ENCODE peak calls at places on chromosome 15, in four cellular contexts. J, K, R and E are unnamed samples.

GRCh38 chr15:52100807-52101206 is 11.8 kb downstream of the BCL2L10 start:
- DNase-seq in J (peak; percentile 86), K (peak; percentile 97), R (peak; percentile 89), E (peak; percentile 89)

GRCh38 chr15:83653639-83654378 is at the start of gene ADAMTSL3:
- DNase-seq in K (no peak), J (peak; percentile 12), R (peak; percentile 58), E (peak; percentile 39)

GRCh38 chr15:43187544-43188155 is 2.4 kb downstream of the CCNDBP1 start:
- DNase-seq in J (peak; percentile 36), R (no peak), K (peak; percentile 56), E (peak; percentile 77)

GRCh38 chr15:38696120-38696727 is 131.6 kb upstream of the RASGRP1 start:
- DNase-seq in R (no peak), J (peak; percentile 64), K (peak; percentile 47), E (no peak)

GRCh38 chr15:29139540-29140459 is 129.8 kb downstream of the NSMCE3 start:
- DNase-seq in R (no peak), J (no peak), K (peak; percentile 20), E (peak; percentile 17)

GRCh38 chr15:78216276-78217229 is 17.8 kb downstream of the ACSBG1 start:
- DNase-seq in K (no peak), R (peak; percentile 79), J (no peak), E (peak; percentile 33)

GRCh38 chr15:59168536-59168935 is 38.1 kb upstream of the LDHAL6B start:
- DNase-seq in J (peak; percentile 69), R (no peak), K (peak; percentile 78), E (peak; percentile 40)

GRCh38 chr15:101694261-101694660 is 30.0 kb downstream of the TARS3 start:
- DNase-seq in R (no peak), J (no peak), K (no peak), E (no peak)

GRCh38 chr15:38721549-38721948 is 156.9 kb upstream of the RASGRP1 start:
- DNase-seq in K (no peak), J (peak; percentile 57), R (no peak), E (peak; percentile 41)

GRCh38 chr15:23734856-23735255 is 47.8 kb upstream of the NDN start:
- DNase-seq in J (no peak), R (no peak), K (no peak), E (no peak)

GRCh38 chr15:38883987-38884386 is 319.4 kb upstream of the RASGRP1 start:
- DNase-seq in R (no peak), K (peak; percentile 61), J (peak; percentile 62), E (peak; percentile 63)

GRCh38 chr15:41022487-41023090 is 69.3 kb downstream of the CHAC1 start:
- DNase-seq in R (no peak), J (peak; percentile 23), K (peak; percentile 43), E (peak; percentile 76)

GRCh38 chr15:62832231-62832630 is 210.3 kb upstream of the TPM1 start:
- DNase-seq in R (no peak), J (no peak), K (no peak), E (no peak)

GRCh38 chr15:91142097-91142744 is 42.2 kb downstream of the SV2B start:
- DNase-seq in J (no peak), R (no peak), K (no peak), E (peak; percentile 2)

GRCh38 chr15:36323607-36324006 is 255.8 kb upstream of the CDIN1 start:
- DNase-seq in J (peak; percentile 72), R (no peak), K (no peak), E (no peak)

GRCh38 chr15:70474682-70475438 is 288.5 kb downstream of the UACA start:
- DNase-seq in R (peak; percentile 74), J (peak; percentile 100), K (peak; percentile 88), E (peak; percentile 100)

GRCh38 chr15:72604794-72605193 is 49.7 kb upstream of the GOLGA6B start:
- DNase-seq in K (no peak), J (no peak), R (no peak), E (no peak)

GRCh38 chr15:80456517-80457497 is 52.6 kb downstream of the ARNT2 start:
- DNase-seq in K (no peak), R (no peak), J (peak; percentile 22), E (peak; percentile 44)

GRCh38 chr15:71121442-71121841 is 6.2 kb downstream of the THSD4 start:
- DNase-seq in K (no peak), J (no peak), R (no peak), E (no peak)

GRCh38 chr15:59369597-59369996 is 3.1 kb downstream of the MYO1E start:
- DNase-seq in R (no peak), J (no peak), K (no peak), E (no peak)

DNA sequence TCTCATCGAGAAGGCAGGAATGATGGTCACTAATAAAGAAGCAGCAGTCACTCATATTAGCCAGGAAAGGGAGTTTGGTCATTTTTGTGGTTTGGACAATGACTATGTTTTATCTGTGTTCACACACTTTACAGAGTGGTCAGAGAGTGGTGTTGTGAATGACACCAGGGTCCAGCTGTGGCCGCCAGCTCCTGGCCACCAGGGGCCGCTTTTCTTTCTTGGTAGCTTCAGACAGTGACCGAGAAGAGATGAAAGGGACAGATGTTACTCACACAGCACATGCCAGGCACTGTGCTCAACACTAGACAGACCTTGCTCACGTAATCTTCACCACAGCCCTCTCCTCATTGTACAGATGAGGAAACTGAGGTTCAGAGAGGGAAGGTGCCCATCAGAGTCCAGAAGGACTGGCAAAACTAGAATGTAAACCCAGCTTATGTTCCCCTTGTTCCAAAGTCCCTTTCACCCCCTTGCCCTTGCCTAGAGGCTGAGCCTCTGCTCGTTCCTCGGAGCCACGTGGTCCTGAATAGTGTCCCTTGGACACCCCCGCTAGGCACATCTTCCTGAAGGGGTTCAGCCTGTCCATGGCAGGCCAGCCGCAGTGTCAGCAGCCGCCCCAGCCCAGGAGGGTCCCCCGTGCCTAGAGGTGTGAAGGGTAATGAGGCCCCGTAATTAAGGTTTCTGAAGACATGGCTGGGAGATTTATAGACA is 55.6 kb downstream of the CYP11A1 start:
- DNase-seq in R (no peak), K (no peak), J (no peak), E (no peak)
- TF ChIP-seq CTCF in R (peak; percentile 18), K (peak; percentile 88), J (peak; percentile 66), E (peak; percentile 41)

GRCh38 chr15:89103481-89104171 is 15.4 kb downstream of the ABHD2 start:
- DNase-seq in R (no peak), K (no peak), J (no peak), E (no peak)

GRCh38 chr15:89104172-89104564 is 15.9 kb downstream of the ABHD2 start:
- DNase-seq in R (no peak), K (no peak), J (peak; percentile 33), E (peak; percentile 48)

GRCh38 chr15:89107984-89108383 is 19.7 kb downstream of the ABHD2 start:
- DNase-seq in R (no peak), J (no peak), K (no peak), E (no peak)

GRCh38 chr15:89106200-89106599 is 17.9 kb downstream of the ABHD2 start:
- DNase-seq in J (no peak), R (no peak), K (no peak), E (no peak)

GRCh38 chr15:89105147-89105546 is 16.9 kb downstream of the ABHD2 start:
- DNase-seq in R (no peak), J (peak; percentile 98), K (peak; percentile 87), E (peak; percentile 97)
- H3K4me3 ChIP-seq in R (no peak overlapping the region), J (peak overlapping the region; percentile 24), K (no peak overlapping the region), E (no peak overlapping the region)

GRCh38 chr15:34358367-34358766 is 8.6 kb downstream of the LPCAT4 start:
- DNase-seq in K (no peak), R (no peak), J (no peak), E (no peak)
- TF ChIP-seq CTCF in K (peak; percentile 59), R (no peak), J (peak; percentile 23), E (peak; percentile 37)

GRCh38 chr15:93035953-93036810 is 52.8 kb downstream of the RGMA start:
- DNase-seq in K (no peak), R (peak; percentile 60), J (no peak), E (peak; percentile 25)
- H3K4me3 ChIP-seq in K (no peak overlapping the region), R (no peak overlapping the region), J (no peak overlapping the region), E (no peak overlapping the region)

DNA sequence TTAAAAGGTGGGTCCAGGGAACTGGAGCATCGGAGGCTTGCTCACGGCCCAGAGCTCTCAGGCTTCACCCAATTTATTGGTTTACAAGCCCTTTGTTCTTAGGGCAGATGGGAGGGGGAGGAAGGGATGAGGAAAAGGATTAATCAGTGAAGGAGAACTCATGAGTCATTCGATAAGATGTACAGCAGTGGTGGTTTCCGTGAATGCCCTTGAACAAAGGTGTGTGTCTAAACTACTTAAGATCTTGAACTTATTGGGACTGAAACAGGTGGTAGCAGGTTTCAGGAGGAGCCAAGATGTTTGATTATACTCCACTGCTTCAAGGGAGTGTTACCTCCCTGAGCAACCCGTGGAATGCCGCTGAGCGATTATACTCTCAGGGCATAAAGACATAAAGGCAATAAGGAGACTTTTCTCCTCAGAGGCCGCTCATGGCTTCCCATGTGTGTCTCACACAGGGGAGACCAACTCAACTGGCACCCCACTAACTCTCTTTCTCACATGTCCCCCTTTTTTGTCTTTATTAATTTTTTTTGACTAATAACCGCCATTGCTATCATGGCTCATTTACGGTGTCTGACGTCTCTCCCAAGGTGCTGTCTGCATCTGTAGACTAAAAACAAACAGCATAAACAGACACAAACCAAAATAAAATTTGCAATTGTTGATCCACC is 17.3 kb upstream of the SLC28A2 start:
- DNase-seq in J (no peak), R (no peak), K (no peak), E (no peak)
- TF ChIP-seq CTCF in J (no peak), R (no peak), K (no peak), E (no peak)

GRCh38 chr15:96358006-96358794 is 27.7 kb downstream of the NR2F2 start:
- DNase-seq in J (no peak), R (no peak), K (no peak), E (no peak)
- H3K4me3 ChIP-seq in J (peak overlapping the region; percentile 62), R (peak overlapping the region; percentile 56), K (peak overlapping the region; percentile 69), E (peak overlapping the region; percentile 78)